ENCODE peak calls at places on chromosomes 3 and 15, in four cellular contexts. H is heart left ventricle, X is stomach, E is uterus. F is an unnamed sample.

GRCh38 chr3:73520931-73521461 is 103.7 kb downstream of the PDZRN3 start:
- DNase-seq in H (no peak), X (no peak), E (peak), F (peak)

GRCh38 chr3:16790432-16791379 is 94.0 kb upstream of the PLCL2 start:
- DNase-seq in E (no peak), H (no peak), X (no peak), F (no peak)

GRCh38 chr3:28915711-28916481 is 365.0 kb upstream of the RBMS3 start:
- DNase-seq in E (no peak), X (peak), H (peak), F (no peak)

GRCh38 chr3:122030381-122031122 is 8.5 kb upstream of the ILDR1 start:
- DNase-seq in H (no peak), X (no peak), E (no peak), F (no peak)

GRCh38 chr15:41546846-41547786 is 3.1 kb upstream of the RPAP1 start:
- DNase-seq in E (no peak), X (no peak), H (no peak), F (no peak)

GRCh38 chr3:120348065-120348980 is 831 bp downstream of the LRRC58 start:
- DNase-seq in H (no peak), E (no peak), X (no peak), F (no peak)

GRCh38 chr3:169772530-169772950 is 656 bp upstream of the MYNN start:
- DNase-seq in X (peak), E (peak), H (peak), F (peak)

GRCh38 chr3:185825639-185826481 is 1.0 kb upstream of the IGF2BP2 start:
- DNase-seq in H (peak), X (peak), E (peak), F (no peak)

GRCh38 chr3:52196977-52197376 is 983 bp upstream of the ALAS1 start:
- DNase-seq in H (no peak), E (no peak), X (peak), F (no peak)

GRCh38 chr3:103684956-103685355 is 1250.1 kb downstream of the ZPLD1 start:
- DNase-seq in X (no peak), E (no peak), H (no peak), F (no peak)

GRCh38 chr3:13134879-13135206 is 61.6 kb upstream of the IQSEC1 start:
- DNase-seq in X (peak), E (no peak), H (no peak), F (no peak)

GRCh38 chr3:13137808-13138565 is 64.8 kb upstream of the IQSEC1 start:
- DNase-seq in H (no peak), E (no peak), X (no peak), F (no peak)

GRCh38 chr3:13135811-13136321 is 62.6 kb upstream of the IQSEC1 start:
- DNase-seq in X (peak), H (no peak), E (no peak), F (peak)

GRCh38 chr3:13135251-13135810 is 62.1 kb upstream of the IQSEC1 start:
- DNase-seq in H (no peak), X (peak), E (no peak), F (no peak)

DNA sequence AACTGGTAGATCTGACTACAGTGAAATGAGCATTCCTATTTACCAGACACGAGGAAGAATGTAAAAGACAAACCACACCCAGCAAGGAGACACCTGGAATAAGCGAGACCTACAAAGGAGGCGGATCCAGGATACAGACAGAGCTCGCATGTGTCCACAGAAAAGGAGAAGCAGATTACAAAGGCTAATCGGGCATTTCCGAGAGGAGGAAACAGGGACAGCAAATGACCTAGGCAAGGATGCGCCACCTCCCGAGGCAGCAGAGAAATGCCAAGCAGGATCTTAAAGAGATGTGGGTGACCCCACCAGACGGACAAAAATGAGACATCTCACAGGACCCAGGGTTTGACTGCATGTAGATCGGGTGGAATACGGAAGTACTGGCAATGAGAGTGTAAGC is 63.2 kb upstream of the IQSEC1 start:
- DNase-seq in X (no peak), H (no peak), E (no peak), F (no peak)
- H3K4me3 ChIP-seq in X (no peak), H (no peak), E (no peak), F (no peak)

DNA sequence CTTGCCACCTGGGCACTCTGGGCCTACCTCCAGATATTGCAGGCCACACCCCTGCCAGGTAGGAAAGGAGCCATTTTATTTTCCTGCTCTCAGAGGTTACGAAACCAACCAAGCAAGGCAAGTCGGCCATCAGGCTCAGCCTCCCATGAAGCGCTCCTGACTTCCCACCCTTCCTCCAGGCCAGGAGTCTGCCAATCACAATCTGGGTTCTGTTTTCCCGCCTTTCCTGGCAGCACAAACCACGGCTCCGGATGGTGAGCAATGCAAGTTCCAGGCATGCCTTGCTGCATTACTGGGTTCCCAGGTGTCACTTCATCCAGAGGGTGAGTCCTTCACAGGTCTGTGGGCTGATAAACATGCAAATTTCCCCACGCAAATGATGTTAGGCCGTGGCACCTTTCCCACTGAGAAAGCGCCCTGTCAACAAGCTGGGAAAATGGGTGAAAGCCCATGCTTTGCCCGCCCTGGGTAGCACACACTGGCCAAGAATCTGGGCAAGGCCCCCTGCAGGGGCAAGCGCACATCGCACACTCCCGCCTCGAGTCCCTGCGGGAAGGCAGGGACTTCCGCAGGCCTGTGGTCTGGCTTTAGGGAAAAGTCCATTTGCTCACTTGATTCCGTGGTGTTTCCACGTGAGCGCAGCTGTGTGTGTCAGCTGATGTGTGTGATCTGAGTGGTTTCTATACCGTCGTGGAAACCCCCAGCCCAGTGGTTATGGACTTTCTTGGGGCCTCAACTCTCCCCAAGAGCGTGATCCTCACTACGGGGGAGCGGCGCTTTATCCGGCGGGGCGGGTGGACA is 61.6 kb upstream of the RYK start:
- DNase-seq in X (peak), H (no peak), E (no peak), F (peak)
- TF ChIP-seq POLR2A in X (no peak), H (no peak), E (no peak), F (no peak)

DNA sequence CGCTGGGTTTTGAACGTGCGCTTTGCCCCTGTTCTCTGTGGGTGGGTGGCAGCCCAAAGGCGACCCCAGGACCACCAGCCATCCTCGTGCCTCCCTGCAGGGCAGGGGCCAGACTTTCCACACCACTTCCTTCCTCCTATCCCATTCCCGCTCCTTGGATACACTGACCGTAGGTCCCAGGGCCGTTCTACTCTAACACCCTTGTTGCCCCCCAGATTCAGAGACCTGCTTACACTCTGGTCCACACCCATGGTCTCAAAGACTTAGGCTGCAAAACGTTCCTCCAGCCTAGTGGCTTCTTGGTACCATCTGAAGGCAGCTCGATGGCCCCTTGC is 318 bp upstream of the DCLK3 start:
- DNase-seq in E (no peak), H (no peak), X (no peak), F (no peak)
- H3K4me3 ChIP-seq in E (no peak), H (peak), X (peak), F (no peak)

DNA sequence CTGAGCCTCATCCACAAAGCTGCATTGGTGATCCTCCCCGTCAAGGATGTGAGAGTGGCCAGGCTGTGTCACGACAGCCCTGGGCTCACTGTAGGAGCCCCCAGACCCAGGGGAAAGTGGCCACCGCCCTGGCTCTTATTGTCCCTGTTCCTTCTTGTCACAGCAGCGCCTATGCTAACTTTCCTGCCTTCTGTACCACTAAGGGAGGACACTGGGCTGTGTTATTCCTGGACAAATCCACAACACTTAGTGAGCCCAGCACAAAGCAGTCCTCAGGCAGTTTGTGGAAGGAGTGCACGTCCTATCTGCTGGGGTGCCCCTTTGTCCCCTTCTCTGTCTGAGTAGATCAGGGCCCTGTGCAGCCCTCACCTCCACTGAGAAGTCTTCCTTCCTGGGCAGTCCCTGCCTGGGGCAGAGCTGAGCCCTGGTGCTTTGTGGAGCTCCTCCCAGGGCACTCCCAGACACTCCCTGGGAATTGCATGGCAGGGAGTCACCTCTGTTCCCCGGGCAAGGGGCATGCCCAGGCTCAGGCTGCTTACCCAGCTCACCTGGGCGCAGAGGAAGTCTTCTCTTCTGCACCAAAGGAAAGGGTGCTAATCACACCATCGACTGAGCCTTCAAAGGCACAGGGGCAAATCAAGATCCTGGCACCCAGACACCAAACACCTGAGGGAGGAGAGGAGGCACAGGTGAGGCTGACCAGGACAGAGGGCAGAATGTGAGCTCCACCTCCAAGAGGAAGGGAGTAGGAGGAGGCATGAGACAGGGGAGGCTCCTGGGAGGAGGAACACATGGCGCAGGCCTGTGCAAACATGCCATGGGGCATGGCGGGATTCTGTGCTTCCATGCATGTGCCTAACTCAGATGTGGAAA is 138.7 kb downstream of the KLF13 start:
- DNase-seq in H (no peak), E (peak), X (peak), F (peak)
- TF ChIP-seq POLR2A in H (no peak), E (no peak), X (no peak), F (no peak)

DNA sequence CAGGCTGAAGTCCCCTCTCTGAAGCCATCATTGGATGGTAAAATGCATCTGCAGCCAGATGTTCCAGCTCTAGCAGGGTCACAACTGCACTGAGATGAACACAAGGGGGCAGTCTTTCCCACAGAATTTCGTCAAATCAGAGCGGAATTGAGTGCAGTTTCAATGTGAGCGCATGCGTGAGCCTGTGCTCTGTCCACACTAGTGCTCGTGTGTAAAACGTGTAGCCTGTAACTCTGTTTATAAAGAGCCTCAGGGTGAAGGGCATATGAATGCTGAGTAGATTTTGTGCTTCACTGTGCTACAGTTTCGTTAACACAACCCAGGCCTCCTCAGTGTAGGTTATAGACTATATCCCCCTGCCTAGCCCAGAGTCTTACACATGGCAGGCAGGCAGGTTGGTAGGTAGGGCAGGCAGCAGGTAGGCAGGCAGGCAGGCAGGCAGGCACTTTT is 92.7 kb upstream of the GOLGA6L4 start:
- DNase-seq in X (peak), H (peak), E (peak), F (peak)
- H3K4me3 ChIP-seq in X (no peak), H (no peak), E (no peak), F (no peak)

DNA sequence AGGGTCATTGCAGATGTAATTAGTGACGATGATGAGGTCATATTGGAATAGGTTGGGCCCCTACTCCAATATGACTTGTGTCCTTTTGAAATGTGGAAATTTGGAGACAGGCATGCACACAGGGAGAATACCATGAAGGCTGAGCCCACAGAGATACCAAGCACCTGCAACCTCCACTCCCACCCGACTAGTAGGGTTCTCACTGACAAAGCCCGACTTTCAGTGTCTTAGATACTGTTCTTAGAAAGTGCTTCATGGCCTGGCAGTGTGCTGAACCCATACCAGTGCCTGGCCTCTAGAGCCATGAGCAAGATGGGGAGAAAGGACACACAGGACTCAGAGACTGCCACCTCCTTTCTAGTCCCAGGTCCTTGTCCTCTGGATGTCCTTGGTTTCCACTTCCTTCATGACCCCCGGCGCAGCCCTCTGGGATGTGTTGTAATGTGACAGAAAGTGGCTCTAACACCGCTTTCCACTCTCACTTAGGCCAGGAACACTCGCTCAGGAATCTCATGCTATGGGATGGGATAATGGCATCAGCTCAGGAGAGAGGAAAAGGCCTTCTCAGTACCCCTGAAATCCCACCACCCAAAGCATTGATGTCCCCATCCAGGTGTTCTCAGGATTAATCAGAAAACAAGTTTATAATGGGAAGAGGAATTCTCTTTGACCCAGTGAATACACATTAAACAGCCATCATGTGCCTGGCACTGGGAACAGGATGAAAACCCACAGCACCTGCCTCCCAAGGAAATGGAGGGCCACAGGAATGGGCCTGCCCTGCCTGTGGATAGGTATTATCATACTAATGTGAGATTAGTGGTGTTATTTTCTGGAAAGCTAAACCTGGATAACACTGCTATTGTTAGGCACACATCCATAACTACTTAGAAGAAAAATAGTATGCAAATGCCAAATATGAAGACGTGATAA is 59.9 kb downstream of the RPL39L start:
- DNase-seq in X (no peak), H (no peak), E (no peak), F (no peak)
- TF ChIP-seq POLR2A in X (no peak), H (no peak), E (no peak), F (no peak)

GRCh38 chr15:101391981-101392566 is 97.0 kb upstream of the SNRPA1 start:
- DNase-seq in X (no peak), H (no peak), E (no peak), F (peak)
- H3K4me3 ChIP-seq in X (no peak), H (no peak), E (no peak), F (no peak)

GRCh38 chr3:171460226-171461086 is at the start of gene TNIK:
- DNase-seq in H (peak), X (peak), E (peak), F (peak)
- TF ChIP-seq POLR2A in H (no peak), X (no peak), E (peak), F (no peak)

GRCh38 chr15:48868018-48868417 is 9.9 kb upstream of the EID1 start:
- DNase-seq in X (no peak), E (no peak), H (no peak), F (no peak)

GRCh38 chr15:48872632-48873031 is 5.3 kb upstream of the EID1 start:
- DNase-seq in E (no peak), X (no peak), H (no peak), F (no peak)

GRCh38 chr15:48871536-48871935 is 6.4 kb upstream of the EID1 start:
- DNase-seq in H (no peak), E (no peak), X (no peak), F (no peak)

GRCh38 chr15:48868549-48868948 is 9.4 kb upstream of the EID1 start:
- DNase-seq in H (no peak), E (no peak), X (no peak), F (no peak)

GRCh38 chr15:48869966-48870365 is 8.0 kb upstream of the EID1 start:
- DNase-seq in E (no peak), X (no peak), H (no peak), F (no peak)
- H3K4me3 ChIP-seq in E (no peak), X (no peak), H (no peak), F (no peak)